ENCODE peak calls at places on chromosomes 11 and 22, in four cellular contexts. One of them, this sample, is unnamed.

GRCh38 chr22:24329453-24329852 is 58.8 kb downstream of the SPECC1L start:
- DNase-seq in GM23248: no peak
- DNase-seq in hepatocyte: no peak
- DNase-seq in OCI-LY7: no peak
- DNase-seq in this sample: no peak

GRCh38 chr11:66020618-66021357 is 5.5 kb downstream of the CATSPER1 start:
- DNase-seq in GM23248: peak; percentile 89
- DNase-seq in hepatocyte: no peak
- DNase-seq in OCI-LY7: no peak
- DNase-seq in this sample: no peak

GRCh38 chr11:88522624-88523361 is 185.3 kb upstream of the CTSC start:
- DNase-seq in GM23248: peak; percentile 30
- DNase-seq in hepatocyte: no peak
- DNase-seq in OCI-LY7: no peak
- DNase-seq in this sample: no peak

GRCh38 chr11:119864836-119865235 is 135.8 kb upstream of the NECTIN1 start:
- DNase-seq in GM23248: no peak
- DNase-seq in hepatocyte: no peak
- DNase-seq in OCI-LY7: no peak
- DNase-seq in this sample: no peak

GRCh38 chr11:78214331-78215194 is 25.8 kb downstream of the USP35 start:
- DNase-seq in GM23248: no peak
- DNase-seq in hepatocyte: no peak
- DNase-seq in OCI-LY7: no peak
- DNase-seq in this sample: no peak

GRCh38 chr11:108926522-108927380 is 261.9 kb downstream of the DDX10 start:
- DNase-seq in GM23248: no peak
- DNase-seq in hepatocyte: no peak
- DNase-seq in OCI-LY7: no peak
- DNase-seq in this sample: peak; percentile 21

GRCh38 chr11:112977620-112978212 is 16.5 kb downstream of the NCAM1 start:
- DNase-seq in GM23248: peak; percentile 77
- DNase-seq in hepatocyte: peak; percentile 27
- DNase-seq in OCI-LY7: no peak
- DNase-seq in this sample: no peak

GRCh38 chr11:124864892-124865180 is 396 bp upstream of the ROBO3 start:
- DNase-seq in GM23248: no peak
- DNase-seq in hepatocyte: no peak
- DNase-seq in OCI-LY7: no peak
- DNase-seq in this sample: no peak

GRCh38 chr11:44112083-44112865 is 16.8 kb downstream of the EXT2 start:
- DNase-seq in GM23248: peak; percentile 88
- DNase-seq in hepatocyte: peak; percentile 55
- DNase-seq in OCI-LY7: no peak
- DNase-seq in this sample: no peak

GRCh38 chr22:31274017-31274416 is 18.3 kb downstream of the PIK3IP1 start:
- DNase-seq in GM23248: no peak
- DNase-seq in hepatocyte: no peak
- DNase-seq in OCI-LY7: no peak
- DNase-seq in this sample: no peak

GRCh38 chr11:118938491-118939411 is 13.0 kb upstream of the BCL9L start:
- DNase-seq in GM23248: peak; percentile 68
- DNase-seq in hepatocyte: peak; percentile 75
- DNase-seq in OCI-LY7: no peak
- DNase-seq in this sample: no peak

GRCh38 chr11:7437706-7438105 is 47.6 kb upstream of the OLFML1 start:
- DNase-seq in GM23248: peak; percentile 80
- DNase-seq in hepatocyte: no peak
- DNase-seq in OCI-LY7: no peak
- DNase-seq in this sample: no peak

GRCh38 chr22:49432211-49432905 is 395.3 kb downstream of the BRD1 start:
- DNase-seq in GM23248: no peak
- DNase-seq in hepatocyte: no peak
- DNase-seq in OCI-LY7: no peak
- DNase-seq in this sample: no peak

GRCh38 chr11:100930185-100930778 is 199.3 kb downstream of the PGR start:
- DNase-seq in GM23248: peak; percentile 69
- DNase-seq in hepatocyte: peak; percentile 76
- DNase-seq in OCI-LY7: peak; percentile 38
- DNase-seq in this sample: peak; percentile 79

GRCh38 chr11:116030697-116031331 is 526.6 kb upstream of the CADM1 start:
- DNase-seq in GM23248: no peak
- DNase-seq in hepatocyte: no peak
- DNase-seq in OCI-LY7: no peak
- DNase-seq in this sample: no peak

GRCh38 chr11:33697997-33698396 is 2.6 kb downstream of the C11orf91 start:
- DNase-seq in GM23248: no peak
- DNase-seq in hepatocyte: no peak
- DNase-seq in OCI-LY7: no peak
- DNase-seq in this sample: no peak

GRCh38 chr11:34364102-34364501 is 6.3 kb upstream of the ABTB2 start:
- DNase-seq in GM23248: no peak
- DNase-seq in hepatocyte: no peak
- DNase-seq in OCI-LY7: no peak
- DNase-seq in this sample: no peak

GRCh38 chr11:120457996-120458395 is 53.6 kb upstream of the GRIK4 start:
- DNase-seq in GM23248: peak; percentile 15
- DNase-seq in hepatocyte: no peak
- DNase-seq in OCI-LY7: no peak
- DNase-seq in this sample: no peak

GRCh38 chr11:133086518-133086917 is 445.8 kb downstream of the OPCML start:
- DNase-seq in GM23248: no peak
- DNase-seq in hepatocyte: no peak
- DNase-seq in OCI-LY7: no peak
- DNase-seq in this sample: no peak

GRCh38 chr11:32071811-32072210 is 19.1 kb upstream of the RCN1 start:
- DNase-seq in GM23248: peak; percentile 83
- DNase-seq in hepatocyte: peak; percentile 54
- DNase-seq in OCI-LY7: no peak
- DNase-seq in this sample: peak; percentile 61

GRCh38 chr11:69655479-69656394 is 14.8 kb downstream of the CCND1 start:
- DNase-seq in GM23248: peak; percentile 28
- DNase-seq in hepatocyte: no peak
- DNase-seq in OCI-LY7: no peak
- DNase-seq in this sample: no peak

GRCh38 chr22:50079689-50080465 is 5.3 kb downstream of the MLC1 start:
- DNase-seq in GM23248: no peak
- DNase-seq in hepatocyte: no peak
- DNase-seq in OCI-LY7: no peak
- DNase-seq in this sample: no peak

GRCh38 chr11:25566298-25567200 is 765.4 kb upstream of the ANO3 start:
- DNase-seq in GM23248: no peak
- DNase-seq in hepatocyte: no peak
- DNase-seq in OCI-LY7: no peak
- DNase-seq in this sample: no peak

GRCh38 chr11:83272627-83273026 is 13.5 kb downstream of the CCDC90B start:
- DNase-seq in GM23248: peak; percentile 89
- DNase-seq in hepatocyte: no peak
- DNase-seq in OCI-LY7: no peak
- DNase-seq in this sample: no peak

GRCh38 chr11:331332-332060 is 10.8 kb upstream of the IFITM3 start:
- DNase-seq in GM23248: no peak
- DNase-seq in hepatocyte: no peak
- DNase-seq in OCI-LY7: peak; percentile 78
- DNase-seq in this sample: no peak

GRCh38 chr11:6481924-6482275 is 599 bp downstream of the TIMM10B start:
- DNase-seq in GM23248: peak; percentile 60
- DNase-seq in hepatocyte: no peak
- DNase-seq in OCI-LY7: no peak
- DNase-seq in this sample: no peak

GRCh38 chr11:34209809-34210208 is 104.4 kb downstream of the NAT10 start:
- DNase-seq in GM23248: peak; percentile 20
- DNase-seq in hepatocyte: no peak
- DNase-seq in OCI-LY7: no peak
- DNase-seq in this sample: peak; percentile 69

GRCh38 chr11:70528794-70529580 is 130.7 kb downstream of the CTTN start:
- DNase-seq in GM23248: no peak
- DNase-seq in hepatocyte: no peak
- DNase-seq in OCI-LY7: no peak
- DNase-seq in this sample: no peak

GRCh38 chr11:121650520-121651266 is 197.9 kb upstream of the SORL1-AS1 start:
- DNase-seq in GM23248: no peak
- DNase-seq in hepatocyte: no peak
- DNase-seq in OCI-LY7: no peak
- DNase-seq in this sample: no peak

GRCh38 chr22:42288791-42289190 is 18.3 kb upstream of the TCF20 start:
- DNase-seq in GM23248: no peak
- DNase-seq in hepatocyte: no peak
- DNase-seq in OCI-LY7: no peak
- DNase-seq in this sample: no peak

GRCh38 chr11:64078294-64078693 is 42.6 kb downstream of the FLRT1 start:
- DNase-seq in GM23248: no peak
- DNase-seq in hepatocyte: no peak
- DNase-seq in OCI-LY7: no peak
- DNase-seq in this sample: no peak

GRCh38 chr11:34146866-34147265 is 41.4 kb downstream of the NAT10 start:
- DNase-seq in GM23248: no peak
- DNase-seq in hepatocyte: no peak
- DNase-seq in OCI-LY7: no peak
- DNase-seq in this sample: no peak

GRCh38 chr22:27535452-27535851 is 266.1 kb downstream of the MN1 start:
- DNase-seq in GM23248: no peak
- DNase-seq in hepatocyte: no peak
- DNase-seq in OCI-LY7: no peak
- DNase-seq in this sample: no peak

GRCh38 chr11:131033151-131033651 is 116.9 kb upstream of the SNX19 start:
- DNase-seq in GM23248: peak; percentile 96
- DNase-seq in hepatocyte: peak; percentile 61
- DNase-seq in OCI-LY7: no peak
- DNase-seq in this sample: peak; percentile 44

GRCh38 chr11:79237676-79238075 is 203.2 kb downstream of the TENM4 start:
- DNase-seq in GM23248: peak; percentile 80
- DNase-seq in hepatocyte: peak; percentile 27
- DNase-seq in OCI-LY7: no peak
- DNase-seq in this sample: no peak

GRCh38 chr11:69293819-69294505 is at the start of gene MYEOV:
- DNase-seq in GM23248: peak; percentile 61
- DNase-seq in hepatocyte: no peak
- DNase-seq in OCI-LY7: peak; percentile 90
- DNase-seq in this sample: peak; percentile 79

GRCh38 chr22:28935140-28935539 is 51.8 kb downstream of the ZNRF3 start:
- DNase-seq in GM23248: no peak
- DNase-seq in hepatocyte: no peak
- DNase-seq in OCI-LY7: no peak
- DNase-seq in this sample: no peak

GRCh38 chr11:1262172-1263006 is 39.5 kb downstream of the MUC5B start:
- DNase-seq in GM23248: peak; percentile 96
- DNase-seq in hepatocyte: peak; percentile 94
- DNase-seq in OCI-LY7: peak; percentile 86
- DNase-seq in this sample: peak; percentile 93

GRCh38 chr11:134332782-134333181 is 994 bp downstream of the GLB1L2 start:
- DNase-seq in GM23248: no peak
- DNase-seq in hepatocyte: no peak
- DNase-seq in OCI-LY7: no peak
- DNase-seq in this sample: no peak

GRCh38 chr11:134333312-134333711 is 1.5 kb downstream of the GLB1L2 start:
- DNase-seq in GM23248: peak; percentile 40
- DNase-seq in hepatocyte: no peak
- DNase-seq in OCI-LY7: no peak
- DNase-seq in this sample: no peak

GRCh38 chr11:134332189-134332631 is 422 bp downstream of the GLB1L2 start:
- DNase-seq in GM23248: no peak
- DNase-seq in hepatocyte: peak; percentile 54
- DNase-seq in OCI-LY7: no peak
- DNase-seq in this sample: peak; percentile 75

GRCh38 chr11:134330611-134331564 is 900 bp upstream of the GLB1L2 start:
- DNase-seq in GM23248: no peak
- DNase-seq in hepatocyte: no peak
- DNase-seq in OCI-LY7: no peak
- DNase-seq in this sample: peak; percentile 44

DNA sequence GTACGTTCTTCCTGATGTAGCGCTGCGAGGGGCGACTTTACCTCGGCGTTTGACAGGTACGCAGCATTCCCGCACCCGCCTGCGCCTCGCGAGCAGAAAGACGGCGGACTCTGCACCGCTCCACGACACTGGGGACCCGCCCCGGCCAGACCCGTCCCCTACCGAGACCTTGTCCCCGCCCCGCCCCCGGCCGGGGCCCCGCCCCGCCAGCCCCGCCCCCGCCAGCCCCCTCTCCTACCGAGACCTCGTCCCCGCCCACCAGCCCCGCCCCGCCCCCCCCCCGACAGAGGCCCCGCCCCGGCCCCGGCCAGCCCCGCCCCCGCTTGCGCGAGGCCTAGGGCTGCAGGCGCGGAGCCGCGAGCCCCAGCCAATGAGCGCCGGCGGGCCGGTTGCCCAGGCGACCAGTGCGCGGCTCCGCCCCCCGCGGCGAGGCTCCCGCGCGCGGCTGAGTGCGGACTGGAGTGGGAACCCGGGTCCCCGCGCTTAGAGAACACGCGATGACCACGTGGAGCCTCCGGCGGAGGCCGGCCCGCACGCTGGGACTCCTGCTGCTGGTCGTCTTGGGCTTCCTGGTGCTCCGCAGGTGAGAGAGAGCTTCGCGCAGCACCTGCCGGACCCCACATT is at the start of gene GLB1L2:
- DNase-seq in GM23248: peak; percentile 47
- DNase-seq in hepatocyte: peak; percentile 90
- DNase-seq in OCI-LY7: no peak
- DNase-seq in this sample: peak; percentile 88
- TF ChIP-seq EZH2phosphoT487 in GM23248: no peak
- TF ChIP-seq EZH2phosphoT487 in hepatocyte: no peak
- TF ChIP-seq EZH2phosphoT487 in OCI-LY7: no peak
- TF ChIP-seq EZH2phosphoT487 in this sample: no peak

GRCh38 chr22:40668611-40669390 is 10.5 kb upstream of the MCHR1 start:
- DNase-seq in GM23248: peak; percentile 89
- DNase-seq in hepatocyte: peak; percentile 65
- DNase-seq in OCI-LY7: no peak
- DNase-seq in this sample: peak; percentile 43
- TF ChIP-seq EZH2phosphoT487 in GM23248: no peak
- TF ChIP-seq EZH2phosphoT487 in hepatocyte: no peak
- TF ChIP-seq EZH2phosphoT487 in OCI-LY7: no peak
- TF ChIP-seq EZH2phosphoT487 in this sample: no peak

GRCh38 chr11:67484847-67485311 is 2.1 kb downstream of the AIP start:
- DNase-seq in GM23248: no peak
- DNase-seq in hepatocyte: no peak
- DNase-seq in OCI-LY7: peak; percentile 85
- DNase-seq in this sample: no peak
- TF ChIP-seq EZH2phosphoT487 in GM23248: no peak
- TF ChIP-seq EZH2phosphoT487 in hepatocyte: no peak
- TF ChIP-seq EZH2phosphoT487 in OCI-LY7: no peak
- TF ChIP-seq EZH2phosphoT487 in this sample: no peak

GRCh38 chr11:126742582-126742981 is 258.0 kb downstream of the KIRREL3 start:
- DNase-seq in GM23248: no peak
- DNase-seq in hepatocyte: no peak
- DNase-seq in OCI-LY7: no peak
- DNase-seq in this sample: no peak
- TF ChIP-seq EZH2phosphoT487 in GM23248: no peak
- TF ChIP-seq EZH2phosphoT487 in hepatocyte: no peak
- TF ChIP-seq EZH2phosphoT487 in OCI-LY7: no peak
- TF ChIP-seq EZH2phosphoT487 in this sample: no peak